ENCODE peak calls at places on chromosomes 6 and 20, in seven cellular contexts. One of them, this sample, is unnamed.

GRCh38 chr6:10194816-10195639 is 219.8 kb downstream of the TFAP2A start:
- DNase-seq in left ventricle myocardium inferior: no peak
- DNase-seq in mammary epithelial cell: peak; percentile 13
- DNase-seq in MM.1S: no peak
- DNase-seq in colonic mucosa: no peak
- DNase-seq in HFFc6: peak; percentile 15
- DNase-seq in PC-9: peak; percentile 37
- DNase-seq in this sample: peak; percentile 47

GRCh38 chr6:168124161-168124560 is 45.1 kb upstream of the FRMD1 start:
- DNase-seq in left ventricle myocardium inferior: no peak
- DNase-seq in mammary epithelial cell: no peak
- DNase-seq in MM.1S: no peak
- DNase-seq in colonic mucosa: peak; percentile 7
- DNase-seq in HFFc6: no peak
- DNase-seq in PC-9: no peak
- DNase-seq in this sample: no peak

GRCh38 chr20:62929051-62929538 is 2.8 kb upstream of the DIDO1 start:
- DNase-seq in left ventricle myocardium inferior: peak; percentile 77
- DNase-seq in mammary epithelial cell: peak; percentile 59
- DNase-seq in MM.1S: no peak
- DNase-seq in colonic mucosa: peak; percentile 86
- DNase-seq in HFFc6: peak; percentile 21
- DNase-seq in PC-9: peak; percentile 43
- DNase-seq in this sample: peak; percentile 37

GRCh38 chr6:6655805-6656251 is 67.3 kb downstream of the LY86 start:
- DNase-seq in left ventricle myocardium inferior: no peak
- DNase-seq in mammary epithelial cell: no peak
- DNase-seq in MM.1S: no peak
- DNase-seq in colonic mucosa: no peak
- DNase-seq in HFFc6: no peak
- DNase-seq in PC-9: no peak
- DNase-seq in this sample: no peak

GRCh38 chr6:130296854-130297253 is 69.0 kb upstream of the TMEM200A start:
- DNase-seq in left ventricle myocardium inferior: no peak
- DNase-seq in mammary epithelial cell: peak; percentile 23
- DNase-seq in MM.1S: no peak
- DNase-seq in colonic mucosa: no peak
- DNase-seq in HFFc6: no peak
- DNase-seq in PC-9: no peak
- DNase-seq in this sample: peak; percentile 11

GRCh38 chr6:167523426-167523825 is 198.5 kb downstream of the TTLL2 start:
- DNase-seq in left ventricle myocardium inferior: no peak
- DNase-seq in mammary epithelial cell: no peak
- DNase-seq in MM.1S: no peak
- DNase-seq in colonic mucosa: no peak
- DNase-seq in HFFc6: no peak
- DNase-seq in PC-9: no peak
- DNase-seq in this sample: no peak

GRCh38 chr6:117237561-117237960 is 27.8 kb upstream of the VGLL2 start:
- DNase-seq in left ventricle myocardium inferior: no peak
- DNase-seq in mammary epithelial cell: peak; percentile 68
- DNase-seq in MM.1S: no peak
- DNase-seq in colonic mucosa: no peak
- DNase-seq in HFFc6: no peak
- DNase-seq in PC-9: no peak
- DNase-seq in this sample: peak; percentile 54

GRCh38 chr20:11453430-11453829 is 464.3 kb upstream of the BTBD3 start:
- DNase-seq in left ventricle myocardium inferior: no peak
- DNase-seq in mammary epithelial cell: peak; percentile 83
- DNase-seq in MM.1S: no peak
- DNase-seq in colonic mucosa: no peak
- DNase-seq in HFFc6: peak; percentile 51
- DNase-seq in PC-9: no peak
- DNase-seq in this sample: peak; percentile 72

GRCh38 chr6:34680802-34681515 is 15.6 kb downstream of the ILRUN start:
- DNase-seq in left ventricle myocardium inferior: no peak
- DNase-seq in mammary epithelial cell: peak; percentile 67
- DNase-seq in MM.1S: no peak
- DNase-seq in colonic mucosa: no peak
- DNase-seq in HFFc6: no peak
- DNase-seq in PC-9: no peak
- DNase-seq in this sample: peak; percentile 75

GRCh38 chr20:24737212-24737850 is 211.7 kb upstream of the CST7 start:
- DNase-seq in left ventricle myocardium inferior: no peak
- DNase-seq in mammary epithelial cell: no peak
- DNase-seq in MM.1S: no peak
- DNase-seq in colonic mucosa: no peak
- DNase-seq in HFFc6: no peak
- DNase-seq in PC-9: no peak
- DNase-seq in this sample: no peak

GRCh38 chr6:96184798-96185197 is 169.0 kb downstream of the FUT9 start:
- DNase-seq in left ventricle myocardium inferior: no peak
- DNase-seq in mammary epithelial cell: no peak
- DNase-seq in MM.1S: no peak
- DNase-seq in colonic mucosa: no peak
- DNase-seq in HFFc6: no peak
- DNase-seq in PC-9: no peak
- DNase-seq in this sample: no peak

GRCh38 chr6:163962627-163963117 is 548.2 kb downstream of the QKI start:
- DNase-seq in left ventricle myocardium inferior: peak; percentile 76
- DNase-seq in mammary epithelial cell: no peak
- DNase-seq in MM.1S: no peak
- DNase-seq in colonic mucosa: no peak
- DNase-seq in HFFc6: no peak
- DNase-seq in PC-9: no peak
- DNase-seq in this sample: no peak

GRCh38 chr6:90087103-90087833 is 193.0 kb downstream of the GJA10 start:
- DNase-seq in left ventricle myocardium inferior: no peak
- DNase-seq in mammary epithelial cell: peak; percentile 94
- DNase-seq in MM.1S: no peak
- DNase-seq in colonic mucosa: no peak
- DNase-seq in HFFc6: no peak
- DNase-seq in PC-9: no peak
- DNase-seq in this sample: peak; percentile 80

GRCh38 chr20:18259730-18260129 is 28.6 kb upstream of the ZNF133 start:
- DNase-seq in left ventricle myocardium inferior: no peak
- DNase-seq in mammary epithelial cell: no peak
- DNase-seq in MM.1S: no peak
- DNase-seq in colonic mucosa: no peak
- DNase-seq in HFFc6: no peak
- DNase-seq in PC-9: peak; percentile 48
- DNase-seq in this sample: no peak

GRCh38 chr6:92762414-92763374 is 656.7 kb downstream of the EPHA7 start:
- DNase-seq in left ventricle myocardium inferior: no peak
- DNase-seq in mammary epithelial cell: no peak
- DNase-seq in MM.1S: no peak
- DNase-seq in colonic mucosa: no peak
- DNase-seq in HFFc6: no peak
- DNase-seq in PC-9: no peak
- DNase-seq in this sample: peak; percentile 31

GRCh38 chr6:133242761-133243590 is 1.8 kb downstream of the EYA4 start:
- DNase-seq in left ventricle myocardium inferior: peak; percentile 18
- DNase-seq in mammary epithelial cell: no peak
- DNase-seq in MM.1S: peak; percentile 33
- DNase-seq in colonic mucosa: no peak
- DNase-seq in HFFc6: no peak
- DNase-seq in PC-9: peak; percentile 15
- DNase-seq in this sample: no peak

GRCh38 chr20:17558154-17558940 is 11.5 kb upstream of the DSTN start:
- DNase-seq in left ventricle myocardium inferior: no peak
- DNase-seq in mammary epithelial cell: peak; percentile 88
- DNase-seq in MM.1S: no peak
- DNase-seq in colonic mucosa: peak; percentile 34
- DNase-seq in HFFc6: peak; percentile 91
- DNase-seq in PC-9: peak; percentile 74
- DNase-seq in this sample: peak; percentile 89

GRCh38 chr6:403659-404655 is 12.4 kb downstream of the IRF4 start:
- DNase-seq in left ventricle myocardium inferior: no peak
- DNase-seq in mammary epithelial cell: no peak
- DNase-seq in MM.1S: no peak
- DNase-seq in colonic mucosa: peak; percentile 42
- DNase-seq in HFFc6: no peak
- DNase-seq in PC-9: no peak
- DNase-seq in this sample: no peak

GRCh38 chr20:48928832-48929725 is 7.6 kb downstream of the ARFGEF2 start:
- DNase-seq in left ventricle myocardium inferior: no peak
- DNase-seq in mammary epithelial cell: no peak
- DNase-seq in MM.1S: no peak
- DNase-seq in colonic mucosa: no peak
- DNase-seq in HFFc6: peak; percentile 57
- DNase-seq in PC-9: no peak
- DNase-seq in this sample: no peak
- TF ChIP-seq CTCF in left ventricle myocardium inferior: no peak
- TF ChIP-seq CTCF in mammary epithelial cell: no peak
- TF ChIP-seq CTCF in MM.1S: no peak
- TF ChIP-seq CTCF in colonic mucosa: no peak
- TF ChIP-seq CTCF in HFFc6: no peak
- TF ChIP-seq CTCF in PC-9: no peak
- TF ChIP-seq CTCF in this sample: no peak

GRCh38 chr6:52399511-52400315 is 20.4 kb upstream of the EFHC1 start:
- DNase-seq in left ventricle myocardium inferior: no peak
- DNase-seq in mammary epithelial cell: peak; percentile 60
- DNase-seq in MM.1S: peak; percentile 51
- DNase-seq in colonic mucosa: peak; percentile 60
- DNase-seq in HFFc6: peak; percentile 49
- DNase-seq in PC-9: peak; percentile 27
- DNase-seq in this sample: peak; percentile 70
- TF ChIP-seq CTCF in left ventricle myocardium inferior: peak; percentile 83
- TF ChIP-seq CTCF in mammary epithelial cell: peak; percentile 89
- TF ChIP-seq CTCF in MM.1S: peak; percentile 89
- TF ChIP-seq CTCF in colonic mucosa: peak; percentile 78
- TF ChIP-seq CTCF in HFFc6: peak; percentile 90
- TF ChIP-seq CTCF in PC-9: peak; percentile 95
- TF ChIP-seq CTCF in this sample: peak; percentile 73

GRCh38 chr6:158344534-158344933 is 32.3 kb downstream of the TULP4 start:
- DNase-seq in left ventricle myocardium inferior: no peak
- DNase-seq in mammary epithelial cell: no peak
- DNase-seq in MM.1S: no peak
- DNase-seq in colonic mucosa: no peak
- DNase-seq in HFFc6: no peak
- DNase-seq in PC-9: no peak
- DNase-seq in this sample: no peak

DNA sequence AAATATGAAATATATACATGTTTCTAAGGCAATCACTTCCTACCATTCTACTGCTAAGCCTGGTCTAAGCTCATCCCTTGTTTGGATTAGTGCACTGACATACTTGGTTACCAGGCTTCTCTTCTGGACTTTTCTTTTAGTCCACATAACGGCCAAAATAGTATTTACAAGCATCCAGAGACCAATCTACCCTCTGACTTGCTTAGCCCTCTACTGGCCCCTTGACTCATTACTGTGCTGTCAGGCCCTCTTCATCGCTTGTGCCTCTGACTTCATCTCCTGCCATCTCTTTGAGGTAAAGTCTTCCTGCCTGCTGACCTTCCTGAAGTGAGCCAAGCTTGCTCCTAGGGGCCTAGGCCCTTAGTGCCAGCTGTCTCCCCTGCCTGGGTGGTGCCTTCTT is 35.1 kb downstream of the TULP4 start:
- DNase-seq in left ventricle myocardium inferior: no peak
- DNase-seq in mammary epithelial cell: no peak
- DNase-seq in MM.1S: no peak
- DNase-seq in colonic mucosa: no peak
- DNase-seq in HFFc6: no peak
- DNase-seq in PC-9: no peak
- DNase-seq in this sample: no peak
- TF ChIP-seq CTCF in left ventricle myocardium inferior: no peak
- TF ChIP-seq CTCF in mammary epithelial cell: no peak
- TF ChIP-seq CTCF in MM.1S: no peak
- TF ChIP-seq CTCF in colonic mucosa: no peak
- TF ChIP-seq CTCF in HFFc6: peak; percentile 8
- TF ChIP-seq CTCF in PC-9: no peak
- TF ChIP-seq CTCF in this sample: no peak

DNA sequence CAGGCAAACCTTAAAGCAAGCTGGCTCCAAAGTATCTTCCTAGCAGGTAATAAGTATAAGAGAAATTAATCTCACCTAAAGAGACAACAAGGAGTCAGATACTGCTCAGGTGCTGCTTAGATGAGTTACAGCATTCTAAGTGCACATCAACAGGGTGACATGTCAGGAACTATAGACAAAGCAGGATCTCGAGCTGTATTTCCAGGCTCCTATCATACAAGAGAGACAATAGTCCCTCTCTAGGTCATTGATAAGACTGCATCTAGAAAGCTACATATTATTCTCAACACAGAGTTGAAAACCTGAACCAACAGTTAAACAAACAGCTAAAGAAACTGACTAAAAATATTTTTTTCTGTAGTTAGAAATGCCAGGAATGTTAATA is 3.9 kb downstream of the PTPRK start:
- DNase-seq in left ventricle myocardium inferior: no peak
- DNase-seq in mammary epithelial cell: no peak
- DNase-seq in MM.1S: peak; percentile 6
- DNase-seq in colonic mucosa: no peak
- DNase-seq in HFFc6: peak; percentile 39
- DNase-seq in PC-9: no peak
- DNase-seq in this sample: peak; percentile 55
- TF ChIP-seq CTCF in left ventricle myocardium inferior: peak; percentile 50
- TF ChIP-seq CTCF in mammary epithelial cell: peak; percentile 58
- TF ChIP-seq CTCF in MM.1S: no peak
- TF ChIP-seq CTCF in colonic mucosa: no peak
- TF ChIP-seq CTCF in HFFc6: peak; percentile 65
- TF ChIP-seq CTCF in PC-9: peak; percentile 44
- TF ChIP-seq CTCF in this sample: peak; percentile 44

DNA sequence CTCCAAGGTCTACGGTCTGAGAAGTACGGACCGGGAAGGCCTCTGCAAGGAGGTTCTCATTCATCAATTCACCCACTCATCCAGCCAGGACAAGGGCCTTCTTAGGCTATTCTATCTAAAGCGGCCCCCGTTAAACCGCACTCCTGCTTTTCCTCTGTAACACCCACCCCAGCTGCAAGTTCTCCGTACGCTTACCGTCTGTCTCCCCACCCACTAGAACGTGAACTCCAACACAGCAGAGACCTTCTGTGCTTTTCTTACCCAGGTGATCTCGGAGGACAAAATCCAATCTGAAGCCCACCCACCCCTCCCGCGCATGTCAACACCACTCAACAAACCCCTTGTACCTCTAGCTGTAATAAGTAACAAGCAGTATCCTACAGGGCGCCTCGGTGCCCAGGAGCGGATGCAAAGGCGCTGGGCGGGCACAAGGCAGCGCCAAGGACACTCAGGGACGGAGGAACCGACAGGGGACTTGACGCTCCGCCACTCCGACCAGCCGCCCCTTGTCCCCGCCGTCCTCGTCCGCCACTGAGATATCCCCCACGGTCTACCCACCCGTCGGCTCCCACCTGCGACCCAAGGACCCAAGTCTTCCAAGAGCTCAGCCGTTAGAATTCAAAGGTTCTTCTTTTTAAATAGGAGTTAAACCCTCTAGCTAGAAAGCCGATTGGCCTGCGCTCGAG is at the start of gene AURKA:
- DNase-seq in left ventricle myocardium inferior: no peak
- DNase-seq in mammary epithelial cell: no peak
- DNase-seq in MM.1S: no peak
- DNase-seq in colonic mucosa: peak; percentile 25
- DNase-seq in HFFc6: no peak
- DNase-seq in PC-9: no peak
- DNase-seq in this sample: no peak
- TF ChIP-seq CTCF in left ventricle myocardium inferior: no peak
- TF ChIP-seq CTCF in mammary epithelial cell: no peak
- TF ChIP-seq CTCF in MM.1S: no peak
- TF ChIP-seq CTCF in colonic mucosa: no peak
- TF ChIP-seq CTCF in HFFc6: no peak
- TF ChIP-seq CTCF in PC-9: no peak
- TF ChIP-seq CTCF in this sample: no peak

GRCh38 chr20:7660165-7660564 is 280.1 kb downstream of the HAO1 start:
- DNase-seq in left ventricle myocardium inferior: no peak
- DNase-seq in mammary epithelial cell: no peak
- DNase-seq in MM.1S: no peak
- DNase-seq in colonic mucosa: no peak
- DNase-seq in HFFc6: no peak
- DNase-seq in PC-9: no peak
- DNase-seq in this sample: no peak
- TF ChIP-seq CTCF in left ventricle myocardium inferior: no peak
- TF ChIP-seq CTCF in mammary epithelial cell: no peak
- TF ChIP-seq CTCF in MM.1S: no peak
- TF ChIP-seq CTCF in colonic mucosa: no peak
- TF ChIP-seq CTCF in HFFc6: no peak
- TF ChIP-seq CTCF in PC-9: no peak
- TF ChIP-seq CTCF in this sample: no peak

This sample was measured in MCF 10A.